ENCODE peak calls at places on chromosome 15, in six cellular contexts. One of them, this sample, is unnamed.

GRCh38 chr15:34721802-34722795 is 32.7 kb downstream of the GJD2 start:
- DNase-seq in upper lobe of right lung: no peak
- DNase-seq in endothelial cell of umbilical vein: peak
- DNase-seq in epithelial cell of esophagus: peak
- DNase-seq in adrenal gland: peak
- DNase-seq in pancreas: no peak
- DNase-seq in this sample: peak

GRCh38 chr15:89026167-89026566 is 62.1 kb upstream of the ABHD2 start:
- DNase-seq in pancreas: no peak
- DNase-seq in epithelial cell of esophagus: no peak
- DNase-seq in adrenal gland: no peak
- DNase-seq in endothelial cell of umbilical vein: no peak
- DNase-seq in upper lobe of right lung: no peak
- DNase-seq in this sample: no peak

GRCh38 chr15:71051539-71051938 is 63.7 kb upstream of the THSD4 start:
- DNase-seq in epithelial cell of esophagus: peak
- DNase-seq in adrenal gland: no peak
- DNase-seq in upper lobe of right lung: no peak
- DNase-seq in endothelial cell of umbilical vein: no peak
- DNase-seq in pancreas: no peak
- DNase-seq in this sample: peak

GRCh38 chr15:83108266-83109219 is 1.1 kb downstream of the TM6SF1 start:
- DNase-seq in adrenal gland: peak
- DNase-seq in upper lobe of right lung: peak
- DNase-seq in epithelial cell of esophagus: peak
- DNase-seq in endothelial cell of umbilical vein: peak
- DNase-seq in pancreas: peak
- DNase-seq in this sample: peak

GRCh38 chr15:22855791-22856190 is 17.3 kb downstream of the NIPA2 start:
- DNase-seq in adrenal gland: no peak
- DNase-seq in endothelial cell of umbilical vein: no peak
- DNase-seq in epithelial cell of esophagus: no peak
- DNase-seq in upper lobe of right lung: no peak
- DNase-seq in pancreas: no peak
- DNase-seq in this sample: no peak

GRCh38 chr15:45858491-45858890 is 223.7 kb downstream of the SQOR start:
- DNase-seq in upper lobe of right lung: no peak
- DNase-seq in pancreas: no peak
- DNase-seq in endothelial cell of umbilical vein: no peak
- DNase-seq in adrenal gland: no peak
- DNase-seq in epithelial cell of esophagus: no peak
- DNase-seq in this sample: no peak

GRCh38 chr15:82040862-82041261 is 5.0 kb downstream of the MEX3B start:
- DNase-seq in epithelial cell of esophagus: no peak
- DNase-seq in endothelial cell of umbilical vein: no peak
- DNase-seq in adrenal gland: no peak
- DNase-seq in upper lobe of right lung: no peak
- DNase-seq in pancreas: peak
- DNase-seq in this sample: no peak

GRCh38 chr15:57273366-57273765 is 102.9 kb upstream of the CGNL1 start:
- DNase-seq in adrenal gland: no peak
- DNase-seq in epithelial cell of esophagus: peak
- DNase-seq in pancreas: no peak
- DNase-seq in endothelial cell of umbilical vein: no peak
- DNase-seq in upper lobe of right lung: no peak
- DNase-seq in this sample: no peak

GRCh38 chr15:91456251-91456718 is 356.2 kb downstream of the SV2B start:
- DNase-seq in upper lobe of right lung: no peak
- DNase-seq in pancreas: peak
- DNase-seq in endothelial cell of umbilical vein: no peak
- DNase-seq in epithelial cell of esophagus: peak
- DNase-seq in adrenal gland: no peak
- DNase-seq in this sample: peak

GRCh38 chr15:56537881-56538280 is 72.9 kb upstream of the MNS1 start:
- DNase-seq in upper lobe of right lung: peak
- DNase-seq in pancreas: no peak
- DNase-seq in epithelial cell of esophagus: no peak
- DNase-seq in endothelial cell of umbilical vein: no peak
- DNase-seq in adrenal gland: no peak
- DNase-seq in this sample: no peak

GRCh38 chr15:89649716-89650115 is 5.6 kb downstream of the KIF7 start:
- DNase-seq in pancreas: no peak
- DNase-seq in upper lobe of right lung: no peak
- DNase-seq in endothelial cell of umbilical vein: no peak
- DNase-seq in adrenal gland: no peak
- DNase-seq in epithelial cell of esophagus: no peak
- DNase-seq in this sample: no peak

GRCh38 chr15:90221251-90221900 is 12.4 kb downstream of the CIB1 start:
- DNase-seq in upper lobe of right lung: peak
- DNase-seq in adrenal gland: peak
- DNase-seq in endothelial cell of umbilical vein: peak
- DNase-seq in epithelial cell of esophagus: peak
- DNase-seq in pancreas: peak
- DNase-seq in this sample: peak

GRCh38 chr15:66939016-66939415 is 126.4 kb upstream of the SMAD3 start:
- DNase-seq in upper lobe of right lung: no peak
- DNase-seq in epithelial cell of esophagus: no peak
- DNase-seq in pancreas: no peak
- DNase-seq in endothelial cell of umbilical vein: no peak
- DNase-seq in adrenal gland: no peak
- DNase-seq in this sample: no peak

GRCh38 chr15:85941186-85941855 is 138.3 kb upstream of the AGBL1 start:
- DNase-seq in upper lobe of right lung: no peak
- DNase-seq in epithelial cell of esophagus: peak
- DNase-seq in endothelial cell of umbilical vein: no peak
- DNase-seq in pancreas: peak
- DNase-seq in adrenal gland: peak
- DNase-seq in this sample: peak

GRCh38 chr15:86317379-86317745 is 237.7 kb downstream of the AGBL1 start:
- DNase-seq in adrenal gland: no peak
- DNase-seq in pancreas: no peak
- DNase-seq in endothelial cell of umbilical vein: no peak
- DNase-seq in epithelial cell of esophagus: peak
- DNase-seq in upper lobe of right lung: no peak
- DNase-seq in this sample: peak

GRCh38 chr15:93033434-93034045 is 55.5 kb downstream of the RGMA start:
- DNase-seq in adrenal gland: no peak
- DNase-seq in pancreas: no peak
- DNase-seq in epithelial cell of esophagus: no peak
- DNase-seq in endothelial cell of umbilical vein: no peak
- DNase-seq in upper lobe of right lung: no peak
- DNase-seq in this sample: no peak

GRCh38 chr15:64883997-64884511 is 27.6 kb upstream of the ANKDD1A start:
- DNase-seq in pancreas: peak
- DNase-seq in adrenal gland: peak
- DNase-seq in endothelial cell of umbilical vein: peak
- DNase-seq in epithelial cell of esophagus: peak
- DNase-seq in upper lobe of right lung: peak
- DNase-seq in this sample: peak

GRCh38 chr15:85312486-85312885 is 67.9 kb upstream of the AKAP13 start:
- DNase-seq in epithelial cell of esophagus: no peak
- DNase-seq in adrenal gland: no peak
- DNase-seq in endothelial cell of umbilical vein: no peak
- DNase-seq in upper lobe of right lung: no peak
- DNase-seq in pancreas: no peak
- DNase-seq in this sample: peak

GRCh38 chr15:32670624-32671022 is 29.1 kb downstream of the SCG5 start:
- DNase-seq in endothelial cell of umbilical vein: no peak
- DNase-seq in pancreas: no peak
- DNase-seq in adrenal gland: no peak
- DNase-seq in epithelial cell of esophagus: no peak
- DNase-seq in upper lobe of right lung: no peak
- DNase-seq in this sample: peak

GRCh38 chr15:92117301-92117731 is 263.8 kb downstream of the SLCO3A1 start:
- DNase-seq in pancreas: no peak
- DNase-seq in upper lobe of right lung: no peak
- DNase-seq in endothelial cell of umbilical vein: no peak
- DNase-seq in epithelial cell of esophagus: no peak
- DNase-seq in adrenal gland: peak
- DNase-seq in this sample: peak

GRCh38 chr15:48855501-48856440 is 22.2 kb upstream of the EID1 start:
- DNase-seq in adrenal gland: no peak
- DNase-seq in endothelial cell of umbilical vein: peak
- DNase-seq in epithelial cell of esophagus: peak
- DNase-seq in upper lobe of right lung: no peak
- DNase-seq in pancreas: no peak
- DNase-seq in this sample: peak

GRCh38 chr15:80059786-80060489 is 462 bp downstream of the ZFAND6 start:
- DNase-seq in pancreas: peak
- DNase-seq in upper lobe of right lung: no peak
- DNase-seq in epithelial cell of esophagus: peak
- DNase-seq in adrenal gland: peak
- DNase-seq in endothelial cell of umbilical vein: peak
- DNase-seq in this sample: peak

GRCh38 chr15:65413051-65413759 is 9.5 kb downstream of the IGDCC4 start:
- DNase-seq in pancreas: no peak
- DNase-seq in endothelial cell of umbilical vein: no peak
- DNase-seq in adrenal gland: peak
- DNase-seq in epithelial cell of esophagus: no peak
- DNase-seq in upper lobe of right lung: no peak
- DNase-seq in this sample: no peak

GRCh38 chr15:71634820-71635219 is 175.5 kb upstream of the NR2E3 start:
- DNase-seq in upper lobe of right lung: no peak
- DNase-seq in endothelial cell of umbilical vein: peak
- DNase-seq in pancreas: no peak
- DNase-seq in epithelial cell of esophagus: no peak
- DNase-seq in adrenal gland: no peak
- DNase-seq in this sample: peak

GRCh38 chr15:50251638-50252182 is 13.8 kb downstream of the HDC start:
- DNase-seq in endothelial cell of umbilical vein: no peak
- DNase-seq in upper lobe of right lung: no peak
- DNase-seq in pancreas: no peak
- DNase-seq in epithelial cell of esophagus: no peak
- DNase-seq in adrenal gland: no peak
- DNase-seq in this sample: no peak

GRCh38 chr15:57861039-57861638 is 154.6 kb downstream of the POLR2M start:
- DNase-seq in upper lobe of right lung: no peak
- DNase-seq in endothelial cell of umbilical vein: peak
- DNase-seq in adrenal gland: no peak
- DNase-seq in pancreas: no peak
- DNase-seq in epithelial cell of esophagus: peak
- DNase-seq in this sample: peak

GRCh38 chr15:43133429-43134156 is at the start of gene TMEM62:
- DNase-seq in endothelial cell of umbilical vein: peak
- DNase-seq in adrenal gland: peak
- DNase-seq in pancreas: peak
- DNase-seq in upper lobe of right lung: peak
- DNase-seq in epithelial cell of esophagus: peak
- DNase-seq in this sample: peak

GRCh38 chr15:87764461-87765236 is 491.9 kb downstream of the NTRK3 start:
- DNase-seq in adrenal gland: no peak
- DNase-seq in upper lobe of right lung: no peak
- DNase-seq in pancreas: no peak
- DNase-seq in epithelial cell of esophagus: peak
- DNase-seq in endothelial cell of umbilical vein: no peak
- DNase-seq in this sample: peak

GRCh38 chr15:59997070-59997701 is 6.9 kb upstream of the FOXB1 start:
- DNase-seq in adrenal gland: no peak
- DNase-seq in epithelial cell of esophagus: peak
- DNase-seq in endothelial cell of umbilical vein: no peak
- DNase-seq in upper lobe of right lung: no peak
- DNase-seq in pancreas: no peak
- DNase-seq in this sample: no peak

GRCh38 chr15:67089218-67090193 is 24.1 kb downstream of the SMAD3 start:
- DNase-seq in pancreas: no peak
- DNase-seq in adrenal gland: no peak
- DNase-seq in endothelial cell of umbilical vein: peak
- DNase-seq in upper lobe of right lung: no peak
- DNase-seq in epithelial cell of esophagus: peak
- DNase-seq in this sample: no peak

GRCh38 chr15:26561130-26561529 is 211.7 kb downstream of the GABRB3 start:
- DNase-seq in adrenal gland: no peak
- DNase-seq in upper lobe of right lung: no peak
- DNase-seq in epithelial cell of esophagus: no peak
- DNase-seq in pancreas: no peak
- DNase-seq in endothelial cell of umbilical vein: no peak
- DNase-seq in this sample: no peak

DNA sequence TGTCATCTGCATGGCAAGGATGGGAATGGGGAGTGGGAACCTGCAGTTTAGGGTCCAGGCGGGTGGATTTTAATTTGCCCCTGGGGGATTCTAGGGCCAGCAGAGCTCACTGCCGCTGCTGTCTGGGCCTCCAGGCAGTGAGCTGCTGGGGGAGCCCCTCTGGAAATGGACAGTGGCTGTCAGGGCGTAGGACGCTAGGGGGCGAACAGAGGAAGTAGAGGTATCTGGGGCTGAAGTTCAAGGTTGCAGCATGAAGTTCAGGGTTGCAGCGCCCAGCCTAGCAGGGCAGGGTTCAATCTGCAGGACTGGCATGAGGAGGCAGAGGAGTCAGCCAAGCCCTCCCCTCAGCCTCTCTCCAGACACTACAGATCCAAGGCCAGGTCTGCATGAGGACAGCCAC is 49.5 kb downstream of the APBA2 start:
- DNase-seq in upper lobe of right lung: peak
- DNase-seq in pancreas: no peak
- DNase-seq in epithelial cell of esophagus: no peak
- DNase-seq in adrenal gland: no peak
- DNase-seq in endothelial cell of umbilical vein: no peak
- DNase-seq in this sample: no peak
- TF ChIP-seq CTCF in upper lobe of right lung: no peak
- TF ChIP-seq CTCF in pancreas: no peak
- TF ChIP-seq CTCF in epithelial cell of esophagus: peak
- TF ChIP-seq CTCF in adrenal gland: no peak
- TF ChIP-seq CTCF in endothelial cell of umbilical vein: no peak
- TF ChIP-seq CTCF in this sample: no peak

GRCh38 chr15:28098766-28099554 is at the start of gene OCA2:
- DNase-seq in endothelial cell of umbilical vein: no peak
- DNase-seq in upper lobe of right lung: peak
- DNase-seq in adrenal gland: peak
- DNase-seq in epithelial cell of esophagus: peak
- DNase-seq in pancreas: peak
- DNase-seq in this sample: peak
- TF ChIP-seq CTCF in endothelial cell of umbilical vein: no peak
- TF ChIP-seq CTCF in upper lobe of right lung: peak
- TF ChIP-seq CTCF in adrenal gland: no peak
- TF ChIP-seq CTCF in epithelial cell of esophagus: peak
- TF ChIP-seq CTCF in pancreas: no peak
- TF ChIP-seq CTCF in this sample: peak

GRCh38 chr15:38005949-38006800 is 71.7 kb downstream of the TMCO5A start:
- DNase-seq in endothelial cell of umbilical vein: no peak
- DNase-seq in adrenal gland: peak
- DNase-seq in epithelial cell of esophagus: no peak
- DNase-seq in pancreas: no peak
- DNase-seq in upper lobe of right lung: no peak
- DNase-seq in this sample: no peak

GRCh38 chr15:38012894-38013293 is 78.5 kb downstream of the TMCO5A start:
- DNase-seq in epithelial cell of esophagus: no peak
- DNase-seq in adrenal gland: no peak
- DNase-seq in upper lobe of right lung: no peak
- DNase-seq in pancreas: no peak
- DNase-seq in endothelial cell of umbilical vein: no peak
- DNase-seq in this sample: no peak

GRCh38 chr15:38010390-38010789 is 76.0 kb downstream of the TMCO5A start:
- DNase-seq in pancreas: no peak
- DNase-seq in adrenal gland: no peak
- DNase-seq in endothelial cell of umbilical vein: no peak
- DNase-seq in epithelial cell of esophagus: no peak
- DNase-seq in upper lobe of right lung: no peak
- DNase-seq in this sample: peak
- TF ChIP-seq CTCF in pancreas: no peak
- TF ChIP-seq CTCF in adrenal gland: no peak
- TF ChIP-seq CTCF in endothelial cell of umbilical vein: no peak
- TF ChIP-seq CTCF in epithelial cell of esophagus: no peak
- TF ChIP-seq CTCF in upper lobe of right lung: no peak
- TF ChIP-seq CTCF in this sample: peak

GRCh38 chr15:74460903-74461846 is at the start of gene UBL7:
- DNase-seq in epithelial cell of esophagus: peak
- DNase-seq in upper lobe of right lung: peak
- DNase-seq in endothelial cell of umbilical vein: peak
- DNase-seq in pancreas: peak
- DNase-seq in adrenal gland: peak
- DNase-seq in this sample: peak
- TF ChIP-seq CTCF in epithelial cell of esophagus: peak
- TF ChIP-seq CTCF in upper lobe of right lung: peak
- TF ChIP-seq CTCF in endothelial cell of umbilical vein: no peak
- TF ChIP-seq CTCF in pancreas: no peak
- TF ChIP-seq CTCF in adrenal gland: no peak
- TF ChIP-seq CTCF in this sample: peak